ENCODE peak calls at places on chromosomes 2 and 18, in eight cellular contexts. L is AML-193, J is T-helper 9 cell, T is astrocyte of the cerebellum, W is GOT3, I is WTC11, Z is breast epithelium, M is D341Med. V is an unnamed sample.

GRCh38 chr18:78975282-78975681 is 4.3 kb upstream of the SALL3 start:
- DNase-seq in T (no peak), L (no peak), I (no peak), W (no peak), J (no peak), M (no peak), Z (no peak), V (no peak)

GRCh38 chr2:40363631-40364030 is 88.3 kb downstream of the SLC8A1 start:
- DNase-seq in I (no peak), J (no peak), W (no peak), L (no peak), M (no peak), T (peak; percentile 54), Z (no peak), V (no peak)

GRCh38 chr18:77102246-77103040 is 30.1 kb downstream of the MBP start:
- DNase-seq in Z (no peak), J (no peak), W (no peak), I (no peak), L (no peak), T (peak; percentile 72), M (no peak), V (no peak)

GRCh38 chr2:3667151-3667631 is 9.2 kb downstream of the ALLC start:
- DNase-seq in W (no peak), J (no peak), I (no peak), Z (no peak), T (no peak), L (no peak), M (no peak), V (peak; percentile 58)

GRCh38 chr2:68994864-68995263 is 18.1 kb upstream of the ANTXR1 start:
- DNase-seq in M (no peak), Z (no peak), J (no peak), I (no peak), T (peak; percentile 84), W (no peak), L (no peak), V (peak; percentile 64)

GRCh38 chr2:165601866-165602636 is 132.6 kb downstream of the CSRNP3 start:
- DNase-seq in Z (no peak), W (no peak), L (no peak), J (no peak), I (no peak), M (no peak), T (peak; percentile 19), V (no peak)

GRCh38 chr2:98654702-98655488 is 46.5 kb downstream of the UNC50 start:
- DNase-seq in M (no peak), L (no peak), J (no peak), T (no peak), I (no peak), Z (no peak), W (no peak), V (no peak)

GRCh38 chr18:61702007-61702406 is 190.8 kb downstream of the RNF152 start:
- DNase-seq in Z (no peak), I (no peak), J (no peak), L (no peak), M (no peak), W (no peak), T (peak; percentile 13), V (no peak)

GRCh38 chr2:151827564-151828142 is 568 bp downstream of the ARL5A start:
- DNase-seq in M (no peak), J (no peak), W (no peak), L (no peak), I (peak; percentile 18), Z (no peak), T (no peak), V (peak; percentile 84)

GRCh38 chr2:101400516-101401315 is 13.4 kb upstream of the CREG2 start:
- DNase-seq in T (no peak), L (no peak), J (no peak), Z (no peak), W (no peak), M (no peak), I (no peak), V (no peak)

GRCh38 chr2:69168144-69168813 is 155.3 kb downstream of the ANTXR1 start:
- DNase-seq in I (no peak), J (no peak), M (no peak), W (no peak), L (no peak), T (no peak), Z (no peak), V (no peak)

GRCh38 chr2:42568431-42569115 is at the start of gene MTA3:
- DNase-seq in T (no peak), M (peak; percentile 81), J (peak; percentile 54), Z (peak; percentile 65), L (no peak), I (peak; percentile 81), W (peak; percentile 10), V (peak; percentile 75)

GRCh38 chr2:120949027-120949956 is 213.6 kb downstream of the GLI2 start:
- DNase-seq in W (no peak), J (no peak), L (peak; percentile 6), Z (no peak), T (no peak), I (no peak), M (no peak), V (no peak)

GRCh38 chr2:133773862-133774674 is 205.8 kb upstream of the NCKAP5 start:
- DNase-seq in I (no peak), W (no peak), Z (no peak), L (no peak), J (no peak), T (no peak), M (no peak), V (peak; percentile 66)

GRCh38 chr2:47205576-47206141 is 50.6 kb upstream of the STPG4 start:
- DNase-seq in Z (no peak), J (no peak), M (peak; percentile 73), I (no peak), T (no peak), W (no peak), L (no peak), V (no peak)

GRCh38 chr18:29430416-29430815 is 1253.5 kb upstream of the CDH2 start:
- DNase-seq in L (no peak), M (no peak), J (no peak), Z (no peak), T (no peak), I (no peak), W (no peak), V (no peak)

GRCh38 chr18:10225300-10225699 is 229.1 kb upstream of the APCDD1 start:
- DNase-seq in L (no peak), T (no peak), M (no peak), W (no peak), I (no peak), Z (no peak), J (no peak), V (no peak)

GRCh38 chr18:24986611-24987270 is 365.2 kb downstream of the ZNF521 start:
- DNase-seq in M (no peak), T (no peak), Z (no peak), J (no peak), L (no peak), W (no peak), I (no peak), V (no peak)

GRCh38 chr2:149146876-149147275 is 108.4 kb downstream of the LYPD6B start:
- DNase-seq in L (no peak), Z (no peak), J (no peak), I (no peak), T (no peak), M (no peak), W (no peak), V (no peak)

GRCh38 chr2:108612153-108612513 is 77.9 kb downstream of the LIMS1 start:
- DNase-seq in J (no peak), Z (no peak), T (no peak), I (no peak), W (no peak), L (no peak), M (no peak), V (no peak)

GRCh38 chr18:41695441-41695840 is 259.6 kb upstream of the PIK3C3 start:
- DNase-seq in I (no peak), Z (no peak), T (no peak), W (no peak), J (no peak), L (peak; percentile 6), M (no peak), V (no peak)

GRCh38 chr2:15943914-15944313 is 3.6 kb downstream of the MYCN start:
- DNase-seq in I (no peak), M (peak; percentile 74), L (no peak), J (no peak), W (no peak), Z (no peak), T (no peak), V (no peak)

GRCh38 chr2:16005819-16006536 is 65.6 kb downstream of the MYCN start:
- DNase-seq in Z (no peak), W (no peak), J (no peak), L (peak; percentile 82), I (no peak), M (no peak), T (no peak), V (no peak)

GRCh38 chr2:55961318-55961911 is 37.8 kb upstream of the EFEMP1 start:
- DNase-seq in M (peak; percentile 37), I (no peak), L (peak; percentile 22), Z (no peak), W (no peak), J (no peak), T (peak; percentile 52), V (no peak)

GRCh38 chr2:201696151-201696659 is 2.2 kb downstream of the MPP4 start:
- DNase-seq in T (peak; percentile 85), W (peak; percentile 24), Z (no peak), J (no peak), M (no peak), L (no peak), I (no peak), V (no peak)

GRCh38 chr2:97730245-97730644 is 16.9 kb downstream of the ZAP70 start:
- DNase-seq in W (no peak), M (no peak), Z (no peak), J (no peak), I (no peak), L (no peak), T (no peak), V (no peak)

GRCh38 chr2:196294510-196294909 is 123.1 kb upstream of the STK17B start:
- DNase-seq in I (no peak), T (no peak), J (no peak), L (no peak), Z (no peak), W (no peak), M (no peak), V (no peak)

GRCh38 chr2:216308532-216308931 is 63.8 kb downstream of the MARCHF4 start:
- DNase-seq in T (peak; percentile 48), J (no peak), I (no peak), L (no peak), Z (no peak), M (no peak), W (no peak), V (no peak)

GRCh38 chr2:157093666-157094065 is 163.8 kb upstream of the GALNT5 start:
- DNase-seq in T (no peak), J (no peak), W (no peak), M (no peak), I (no peak), Z (no peak), L (no peak), V (no peak)

GRCh38 chr2:72341639-72342038 is 194.0 kb upstream of the CYP26B1 start:
- DNase-seq in J (no peak), L (no peak), Z (no peak), I (no peak), T (no peak), M (no peak), W (no peak), V (no peak)

GRCh38 chr2:80546766-80547165 is 242.2 kb upstream of the LRRTM1 start:
- DNase-seq in Z (no peak), L (no peak), J (no peak), T (no peak), I (peak; percentile 22), W (no peak), M (no peak), V (no peak)

GRCh38 chr2:8676191-8676914 is 5.5 kb upstream of the ID2 start:
- DNase-seq in I (peak; percentile 48), Z (peak; percentile 86), T (peak; percentile 68), W (no peak), L (no peak), J (no peak), M (no peak), V (peak; percentile 96)

GRCh38 chr18:61340148-61340547 is 6.9 kb downstream of the CDH20 start:
- DNase-seq in T (no peak), Z (no peak), J (no peak), L (no peak), M (no peak), I (no peak), W (no peak), V (no peak)

GRCh38 chr2:3689998-3690748 is 13.2 kb upstream of the DCDC2C start:
- DNase-seq in M (no peak), T (no peak), Z (no peak), L (no peak), I (no peak), W (no peak), J (no peak), V (no peak)